ENCODE peak calls at places on chromosome X, in eight cellular contexts. I is neuronal stem cell, Y is psoas muscle, R is uterus, L is HepG2, U is lower lobe of right lung, J is brain microvascular endothelial cell, V is esophagus squamous epithelium. C is an unnamed sample. For H3K36me3, the result is how much of the 10 kb centered on the place peaks cover.

GRCh38 chrX:97374266-97374665 is 490.6 kb downstream of the RPA4 start:
- DNase-seq in L (no peak), Y (no peak), U (no peak), I (no peak), V (no peak), R (no peak), J (no peak), C (no peak)

GRCh38 chrX:142663330-142664095 is 362.2 kb upstream of the SPANXN4 start:
- DNase-seq in Y (no peak), J (no peak), V (no peak), U (no peak), I (no peak), L (no peak), R (no peak), C (no peak)

GRCh38 chrX:38018734-38019410 is 12.5 kb downstream of the SYTL5 start:
- DNase-seq in I (no peak), V (no peak), Y (no peak), J (no peak), L (peak), U (no peak), R (peak), C (no peak)

GRCh38 chrX:104136241-104137019 is 20.4 kb downstream of the SLC25A53 start:
- DNase-seq in R (peak), U (no peak), V (no peak), J (peak), L (peak), Y (peak), I (peak), C (peak)

GRCh38 chrX:13377537-13377936 is 57.7 kb upstream of the ATXN3L start:
- DNase-seq in L (no peak), I (no peak), U (no peak), V (no peak), J (peak), Y (no peak), R (peak), C (no peak)

GRCh38 chrX:151984328-151984727 is 9.9 kb upstream of the GABRE start:
- DNase-seq in U (no peak), J (peak), L (peak), Y (peak), R (no peak), V (no peak), I (no peak), C (no peak)

GRCh38 chrX:77595848-77596247 is 148.7 kb downstream of the FGF16 start:
- DNase-seq in J (no peak), L (no peak), I (no peak), V (no peak), R (no peak), U (no peak), Y (no peak), C (no peak)

GRCh38 chrX:68995780-68996551 is 167.1 kb downstream of the EFNB1 start:
- DNase-seq in L (peak), J (peak), I (no peak), V (no peak), R (peak), U (no peak), Y (peak), C (no peak)

GRCh38 chrX:47380268-47380667 is 9.9 kb downstream of the ZNF157 start:
- DNase-seq in R (peak), I (no peak), V (no peak), L (peak), U (peak), J (no peak), Y (no peak), C (no peak)

GRCh38 chrX:3697701-3698279 is 15.7 kb downstream of the PRKX start:
- DNase-seq in U (no peak), I (peak), R (no peak), L (no peak), V (no peak), J (peak), Y (peak), C (no peak)

GRCh38 chrX:47776301-47776700 is 60.4 kb upstream of the ZNF81 start:
- DNase-seq in I (no peak), R (no peak), L (no peak), U (no peak), J (no peak), Y (no peak), V (no peak), C (no peak)

GRCh38 chrX:87697409-87697808 is 179.8 kb downstream of the KLHL4 start:
- DNase-seq in R (no peak), U (no peak), I (no peak), V (no peak), J (no peak), L (no peak), Y (no peak), C (no peak)

GRCh38 chrX:7110821-7111276 is 36.7 kb upstream of the STS start:
- DNase-seq in L (no peak), J (no peak), R (no peak), V (no peak), Y (no peak), I (no peak), U (no peak), C (peak)

GRCh38 chrX:19760345-19760744 is 127.1 kb downstream of the SH3KBP1 start:
- DNase-seq in Y (no peak), R (no peak), U (no peak), L (no peak), J (no peak), I (no peak), V (no peak), C (no peak)

GRCh38 chrX:1422135-1422465 is 30.2 kb upstream of the SLC25A6 start:
- DNase-seq in J (no peak), Y (no peak), I (no peak), L (no peak), R (no peak), U (peak), V (no peak), C (no peak)
- H3K36me3 ChIP-seq in J (under half), Y (under half), I (half or more), L (under half), R (under half), U (half or more), V (half or more), C (under half)

DNA sequence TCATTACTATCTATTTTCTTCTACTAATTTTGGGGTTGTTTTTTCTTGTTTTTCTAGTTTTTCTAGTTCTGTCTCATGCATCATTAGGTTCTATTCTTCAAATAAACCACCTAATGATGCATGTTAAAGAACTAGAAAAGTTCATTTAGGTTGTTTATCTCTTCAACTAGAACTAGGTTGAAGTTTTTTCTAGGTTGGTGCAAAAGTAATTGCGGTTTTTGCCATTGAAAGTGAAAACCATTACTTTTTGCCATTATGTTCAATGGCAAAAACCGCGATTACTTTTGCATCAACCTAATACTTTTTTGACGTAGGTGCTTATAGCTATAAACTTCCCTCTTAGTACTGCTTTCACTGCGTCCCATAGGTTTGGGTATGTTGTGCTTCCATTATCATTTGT is 64.4 kb upstream of the SLC7A3 start:
- DNase-seq in I (no peak), U (no peak), L (no peak), V (no peak), Y (no peak), J (no peak), R (no peak), C (no peak)
- H3K36me3 ChIP-seq in I (under half), U (under half), L (under half), V (under half), Y (under half), J (under half), R (under half), C (under half)

GRCh38 chrX:153592966-153593688 is 5.8 kb downstream of the CCNQ start:
- DNase-seq in U (peak), I (no peak), R (no peak), V (no peak), Y (peak), L (no peak), J (no peak), C (no peak)

GRCh38 chrX:153593811-153594500 is 5.0 kb downstream of the CCNQ start:
- DNase-seq in L (no peak), R (no peak), J (no peak), U (peak), Y (no peak), V (no peak), I (no peak), C (no peak)

GRCh38 chrX:153592091-153592833 is 6.7 kb downstream of the CCNQ start:
- DNase-seq in U (peak), Y (no peak), I (no peak), V (no peak), L (no peak), J (no peak), R (no peak), C (no peak)

GRCh38 chrX:153588782-153589446 is 10.0 kb downstream of the CCNQ start:
- DNase-seq in I (no peak), V (no peak), J (no peak), L (no peak), R (no peak), U (no peak), Y (no peak), C (no peak)

GRCh38 chrX:153590961-153591956 is 7.7 kb downstream of the CCNQ start:
- DNase-seq in L (no peak), I (no peak), U (peak), R (no peak), J (no peak), V (no peak), Y (no peak), C (no peak)
- H3K36me3 ChIP-seq in L (under half), I (half or more), U (half or more), R (under half), J (under half), V (half or more), Y (under half), C (under half)

GRCh38 chrX:1387141-1387776 is 4.7 kb downstream of the SLC25A6 start:
- DNase-seq in V (no peak), U (peak), I (no peak), J (no peak), L (no peak), R (no peak), Y (peak), C (no peak)
- H3K36me3 ChIP-seq in V (half or more), U (half or more), I (half or more), J (half or more), L (half or more), R (under half), Y (half or more), C (half or more)

GRCh38 chrX:1389993-1390285 is 2.0 kb downstream of the SLC25A6 start:
- DNase-seq in V (no peak), Y (peak), J (no peak), U (no peak), I (no peak), L (no peak), R (no peak), C (no peak)
- H3K36me3 ChIP-seq in V (half or more), Y (half or more), J (half or more), U (half or more), I (half or more), L (half or more), R (under half), C (half or more)